ENCODE peak calls at places on chromosomes 2 and 18, in eight cellular contexts. I is left ventricle myocardium superior; F is activated CD8-positive, alpha-beta memory T cell treated with anti-CD3 and anti-CD28 coated beads, Interleukin-2, amount 50 U/mL, for 4 hours; Y is effector memory CD4-positive, alpha-beta T cell; G is pulmonary artery endothelial cell; N is hippocampal formation; B is NCI-H774; W is A549. S is an unnamed sample.

GRCh38 chr2:204452464-204453023 is 92.7 kb upstream of the PARD3B start:
- DNase-seq in G (peak; percentile 98), I (no peak), F (no peak), B (peak; percentile 20), Y (no peak), N (no peak), W (peak; percentile 58), S (peak; percentile 98)

GRCh38 chr2:19357383-19358241 is 811 bp downstream of the OSR1 start:
- DNase-seq in B (no peak), G (no peak), F (no peak), N (no peak), W (no peak), I (peak; percentile 60), Y (no peak), S (no peak)

GRCh38 chr2:66559672-66560071 is 124.7 kb downstream of the MEIS1 start:
- DNase-seq in N (no peak), B (no peak), I (no peak), W (no peak), Y (no peak), F (no peak), G (no peak), S (no peak)

GRCh38 chr2:241636983-241637232 is at the start of gene THAP4:
- DNase-seq in B (no peak), Y (no peak), N (no peak), I (peak; percentile 87), W (no peak), F (peak; percentile 60), G (no peak), S (no peak)

GRCh38 chr18:45863469-45863868 is 38.0 kb downstream of the SIGLEC15 start:
- DNase-seq in W (no peak), I (no peak), F (no peak), Y (no peak), N (no peak), B (no peak), G (no peak), S (no peak)

GRCh38 chr2:46098606-46099005 is 198.6 kb upstream of the EPAS1 start:
- DNase-seq in F (no peak), W (peak; percentile 34), Y (no peak), G (no peak), I (no peak), N (no peak), B (no peak), S (peak; percentile 77)

GRCh38 chr18:50686409-50686808 is 126.5 kb downstream of the MAPK4 start:
- DNase-seq in N (no peak), Y (no peak), G (no peak), F (no peak), I (no peak), W (no peak), B (no peak), S (no peak)

GRCh38 chr2:45532171-45532570 is 78.9 kb downstream of the SRBD1 start:
- DNase-seq in Y (no peak), W (no peak), G (no peak), F (no peak), B (no peak), N (no peak), I (no peak), S (no peak)

GRCh38 chr2:42169869-42170465 is 814 bp downstream of the EML4 start:
- DNase-seq in G (no peak), B (no peak), F (no peak), W (no peak), Y (peak; percentile 7), N (no peak), I (no peak), S (no peak)

GRCh38 chr2:193331701-193332100 is 1137.0 kb upstream of the TMEFF2 start:
- DNase-seq in F (no peak), B (no peak), G (no peak), Y (no peak), W (no peak), I (no peak), N (no peak), S (no peak)

S was measured in AG04449.